ENCODE peak calls at places on chromosomes 2 and 18, in seven cellular contexts. N, G, J, D, Q, L and B are unnamed samples.

GRCh38 chr2:105144941-105145300 is 96.6 kb upstream of the GPR45 start:
- ATAC-seq in N (no peak), L (no peak), G (no peak), D (no peak), J (no peak), Q (no peak), B (no peak)

GRCh38 chr18:2992995-2993877 is 19.7 kb downstream of the LPIN2 start:
- ATAC-seq in Q (no peak), N (no peak), L (no peak), J (no peak), D (no peak), G (no peak), B (no peak)

GRCh38 chr2:144015655-144016245 is 504.2 kb downstream of the ZEB2 start:
- ATAC-seq in N (no peak), L (no peak), G (no peak), Q (no peak), J (no peak), D (no peak), B (no peak)

GRCh38 chr2:240898108-240898730 is 2.3 kb upstream of the MAB21L4 start:
- ATAC-seq in D (peak; percentile 4), L (no peak), N (no peak), Q (no peak), G (peak; percentile 73), J (no peak), B (peak; percentile 57)

GRCh38 chr2:210753386-210753785 is 197.0 kb downstream of the CPS1 start:
- ATAC-seq in Q (no peak), D (no peak), J (no peak), L (no peak), N (peak; percentile 70), G (no peak), B (no peak)

GRCh38 chr2:55966431-55967118 is 43.0 kb upstream of the EFEMP1 start:
- ATAC-seq in J (no peak), D (peak; percentile 70), L (peak; percentile 36), G (no peak), Q (no peak), N (peak; percentile 95), B (peak; percentile 79)

GRCh38 chr18:44680271-44681038 is at the start of gene SETBP1:
- ATAC-seq in N (peak; percentile 70), Q (peak; percentile 57), J (peak; percentile 23), D (peak; percentile 39), G (peak; percentile 59), L (peak; percentile 35), B (peak; percentile 53)

GRCh38 chr2:136006658-136007057 is 21.2 kb upstream of the DARS1 start:
- ATAC-seq in Q (no peak), N (no peak), L (no peak), D (no peak), J (no peak), G (no peak), B (no peak)

GRCh38 chr2:33457588-33458247 is 18.7 kb upstream of the RASGRP3 start:
- ATAC-seq in J (no peak), Q (no peak), L (peak; percentile 34), D (peak; percentile 97), N (peak; percentile 99), G (peak; percentile 90), B (peak; percentile 98)

GRCh38 chr2:66433945-66434678 is 813 bp upstream of the MEIS1 start:
- ATAC-seq in L (peak; percentile 42), J (no peak), N (peak; percentile 38), D (peak; percentile 52), Q (peak; percentile 61), G (peak; percentile 73), B (peak; percentile 31)

GRCh38 chr2:66432801-66433694 is 1.9 kb upstream of the MEIS1 start:
- ATAC-seq in L (peak; percentile 57), N (peak; percentile 72), G (peak; percentile 87), J (no peak), Q (peak; percentile 86), D (peak; percentile 73), B (peak; percentile 82)

GRCh38 chr2:66431840-66432511 is 2.9 kb upstream of the MEIS1 start:
- ATAC-seq in Q (no peak), L (no peak), G (no peak), D (no peak), N (no peak), J (no peak), B (no peak)

GRCh38 chr2:66434679-66435548 is at the start of gene MEIS1:
- ATAC-seq in J (peak; percentile 36), N (peak; percentile 73), Q (peak; percentile 89), D (peak; percentile 85), G (peak; percentile 91), L (peak; percentile 67), B (peak; percentile 86)

GRCh38 chr2:66433695-66433944 is 1.3 kb upstream of the MEIS1 start:
- ATAC-seq in L (no peak), Q (no peak), J (no peak), D (no peak), N (no peak), G (no peak), B (no peak)
- TF ChIP-seq CTCF in L (no peak), Q (no peak), J (no peak), D (no peak), N (no peak), G (no peak), B (no peak)

GRCh38 chr2:42053482-42053790 is 5.6 kb downstream of the PKDCC start:
- ATAC-seq in Q (no peak), L (no peak), N (no peak), D (no peak), J (no peak), G (no peak), B (no peak)
- H3K4me1 ChIP-seq in Q (peaks cover 50% of the 10 kb centered on the region), L (peaks cover 10% of the 10 kb centered on the region), N (peaks cover 5% of the 10 kb centered on the region), D (no peaks in the 10 kb centered on the region), J (no peaks in the 10 kb centered on the region), G (peaks cover 83% of the 10 kb centered on the region), B (peaks cover 41% of the 10 kb centered on the region)

DNA sequence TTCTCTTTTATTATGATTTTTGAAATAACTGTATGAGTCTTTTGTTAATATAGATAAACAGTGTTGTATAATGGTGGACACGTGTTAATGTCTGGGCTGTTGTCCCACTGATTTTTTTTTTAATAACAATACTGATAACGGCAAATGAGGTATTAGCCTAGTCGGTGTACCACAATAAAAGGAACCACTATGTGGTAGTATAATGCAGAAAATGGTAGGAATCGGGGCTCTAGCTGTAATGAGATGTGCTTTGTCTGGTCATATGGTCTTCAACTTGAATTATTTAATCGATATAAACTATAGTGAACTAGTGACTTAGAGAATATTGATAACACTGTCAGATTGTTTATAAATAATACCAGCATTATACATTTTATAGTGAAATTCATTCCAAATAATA is 517.9 kb upstream of the SPHKAP start:
- ATAC-seq in J (no peak), N (no peak), L (no peak), G (no peak), Q (no peak), D (peak; percentile 40), B (no peak)
- TF ChIP-seq CTCF in J (no peak), N (no peak), L (no peak), G (peak; percentile 59), Q (no peak), D (no peak), B (no peak)

GRCh38 chr2:8606649-8607550 is 75.0 kb upstream of the ID2 start:
- ATAC-seq in N (no peak), Q (no peak), J (no peak), D (no peak), G (no peak), L (no peak), B (no peak)

GRCh38 chr2:8606226-8606625 is 75.6 kb upstream of the ID2 start:
- ATAC-seq in N (no peak), Q (no peak), J (no peak), L (no peak), D (no peak), G (no peak), B (no peak)

GRCh38 chr2:8607591-8607990 is 74.3 kb upstream of the ID2 start:
- ATAC-seq in G (no peak), N (no peak), L (no peak), D (no peak), Q (no peak), J (no peak), B (no peak)

GRCh38 chr2:8604262-8604661 is 77.6 kb upstream of the ID2 start:
- ATAC-seq in Q (no peak), D (no peak), N (no peak), G (no peak), L (no peak), J (no peak), B (no peak)

DNA sequence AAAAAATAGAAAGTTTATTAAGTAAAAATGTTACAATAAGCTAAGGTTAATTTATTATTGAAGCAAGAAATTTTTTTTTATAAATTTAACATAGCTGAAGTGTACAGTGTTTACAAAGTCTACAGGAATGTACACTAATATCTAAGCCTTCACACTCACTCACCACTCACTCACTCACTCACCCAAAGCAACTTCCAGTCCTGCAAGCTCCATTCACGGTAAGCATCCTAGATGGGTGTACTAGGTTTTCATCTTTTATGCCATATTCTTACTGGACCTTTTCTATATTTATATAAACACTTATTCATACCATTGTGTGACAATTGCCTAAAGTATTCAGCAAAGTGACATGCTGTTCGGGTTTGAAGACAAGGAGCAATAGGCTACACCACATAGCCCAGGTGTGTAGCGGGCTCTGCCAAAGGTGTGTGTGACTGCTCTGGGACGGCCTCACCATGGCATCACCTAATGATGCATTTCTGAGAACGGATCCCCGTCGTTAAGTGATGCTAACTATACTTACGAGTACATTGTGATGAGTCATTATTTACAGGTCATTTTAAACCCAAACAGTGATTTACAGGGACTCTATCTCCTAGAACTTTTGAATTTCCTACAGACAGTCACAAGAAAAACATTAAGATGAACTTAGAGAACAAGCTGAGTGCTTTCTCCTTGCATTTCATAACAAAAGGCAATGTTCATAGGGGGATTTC is 76.3 kb upstream of the ID2 start:
- ATAC-seq in D (no peak), J (no peak), Q (peak; percentile 60), N (no peak), L (no peak), G (no peak), B (no peak)
- H3K4me1 ChIP-seq in D (peaks cover 6% of the 10 kb centered on the region), J (no peaks in the 10 kb centered on the region), Q (no peaks in the 10 kb centered on the region), N (no peaks in the 10 kb centered on the region), L (peaks cover 2% of the 10 kb centered on the region), G (peaks cover 19% of the 10 kb centered on the region), B (no peaks in the 10 kb centered on the region)

GRCh38 chr2:191358325-191359025 is 113.3 kb downstream of the MYO1B start:
- ATAC-seq in G (no peak), D (peak; percentile 16), J (no peak), Q (no peak), N (peak; percentile 86), L (no peak), B (no peak)
- TF ChIP-seq CTCF in G (no peak), D (no peak), J (no peak), Q (no peak), N (no peak), L (no peak), B (no peak)

GRCh38 chr2:174138161-174138560 is 110.2 kb downstream of the OLA1 start:
- ATAC-seq in N (peak; percentile 23), D (no peak), G (no peak), J (no peak), Q (no peak), L (no peak), B (no peak)
- H3K4me1 ChIP-seq in N (no peaks in the 10 kb centered on the region), D (no peaks in the 10 kb centered on the region), G (no peaks in the 10 kb centered on the region), J (no peaks in the 10 kb centered on the region), Q (no peaks in the 10 kb centered on the region), L (no peaks in the 10 kb centered on the region), B (no peaks in the 10 kb centered on the region)